ENCODE peak calls at places on chromosomes 7 and 10, in nine cellular contexts. C is activated naive CD4-positive, alpha-beta T cell; I is ELR; E is HEK293T; Q is bronchial epithelial cell; V is stimulated activated CD4-positive, alpha-beta T cell treated with anti-CD3 and anti-CD28 coated beads, TNF-alpha, amount 100 ng/mL, for 1 hour; L is activated CD8-positive, alpha-beta memory T cell treated with anti-CD3 and anti-CD28 coated beads, Interleukin-2, amount 50 U/mL, for 4 hours; Y is HCEC 1CT; B is NCI-H1105. F is an unnamed sample.

GRCh38 chr10:7492660-7493046 is 81.8 kb upstream of the SFMBT2 start:
- DNase-seq in C (no peak), I (no peak), E (no peak), Q (no peak), V (no peak), L (no peak), Y (no peak), B (no peak), F (no peak)

GRCh38 chr7:30027065-30027456 is 559 bp upstream of the FKBP14 start:
- DNase-seq in C (no peak), I (peak), E (peak), Q (peak), V (peak), L (peak), Y (peak), B (no peak), F (no peak)

GRCh38 chr10:125720002-125720382 is 483 bp downstream of the EDRF1 start:
- DNase-seq in C (no peak), I (peak), E (no peak), Q (peak), V (no peak), L (no peak), Y (no peak), B (no peak), F (no peak)

GRCh38 chr7:66735850-66736249 is 4.7 kb upstream of the RABGEF1 start:
- DNase-seq in C (no peak), I (no peak), E (no peak), Q (no peak), V (no peak), L (no peak), Y (no peak), B (no peak), F (no peak)

GRCh38 chr10:103478671-103479070 is 369 bp downstream of the CALHM3 start:
- DNase-seq in C (no peak), I (no peak), E (no peak), Q (no peak), V (no peak), L (no peak), Y (no peak), B (no peak), F (no peak)

GRCh38 chr7:120966961-120967360 is 16.4 kb downstream of the ING3 start:
- DNase-seq in C (no peak), I (no peak), E (no peak), Q (no peak), V (no peak), L (no peak), Y (no peak), B (no peak), F (no peak)

GRCh38 chr7:2049111-2049781 is 183.5 kb downstream of the MAD1L1 start:
- DNase-seq in C (no peak), I (no peak), E (no peak), Q (peak), V (no peak), L (no peak), Y (no peak), B (no peak), F (peak)

GRCh38 chr10:132104471-132105301 is 38.9 kb downstream of the JAKMIP3 start:
- DNase-seq in C (no peak), I (no peak), E (no peak), Q (no peak), V (no peak), L (no peak), Y (no peak), B (no peak), F (peak)

F was measured in left cardiac atrium.